ENCODE peak calls at places on chromosomes 12 and 14, in six cellular contexts. One of them, this sample, is unnamed. For H3K4me1, the result is how much of the 10 kb centered on the place peaks cover.

GRCh38 chr14:61129168-61129745 is 148.2 kb downstream of the SLC38A6 start:
- DNase-seq in colonic mucosa: no peak
- DNase-seq in cardiac muscle cell: no peak
- DNase-seq in stomach: no peak
- DNase-seq in endothelial cell of umbilical vein: no peak
- DNase-seq in left lung: no peak
- DNase-seq in this sample: no peak

GRCh38 chr12:3354586-3354985 is 136.4 kb upstream of the PRMT8 start:
- DNase-seq in colonic mucosa: no peak
- DNase-seq in cardiac muscle cell: no peak
- DNase-seq in stomach: peak
- DNase-seq in endothelial cell of umbilical vein: no peak
- DNase-seq in left lung: no peak
- DNase-seq in this sample: no peak

GRCh38 chr12:8847435-8847834 is 25.0 kb downstream of the A2ML1 start:
- DNase-seq in colonic mucosa: no peak
- DNase-seq in cardiac muscle cell: no peak
- DNase-seq in stomach: no peak
- DNase-seq in endothelial cell of umbilical vein: no peak
- DNase-seq in left lung: no peak
- DNase-seq in this sample: no peak

GRCh38 chr12:80946591-80946990 is 8.9 kb upstream of the LIN7A start:
- DNase-seq in colonic mucosa: no peak
- DNase-seq in cardiac muscle cell: peak
- DNase-seq in stomach: no peak
- DNase-seq in endothelial cell of umbilical vein: peak
- DNase-seq in left lung: no peak
- DNase-seq in this sample: no peak

GRCh38 chr14:73712071-73712506 is 2.1 kb downstream of the PNMA1 start:
- DNase-seq in colonic mucosa: no peak
- DNase-seq in cardiac muscle cell: peak
- DNase-seq in stomach: no peak
- DNase-seq in endothelial cell of umbilical vein: peak
- DNase-seq in left lung: no peak
- DNase-seq in this sample: no peak

GRCh38 chr14:72925171-72925759 is 999 bp upstream of the DCAF4 start:
- DNase-seq in colonic mucosa: peak
- DNase-seq in cardiac muscle cell: no peak
- DNase-seq in stomach: no peak
- DNase-seq in endothelial cell of umbilical vein: no peak
- DNase-seq in left lung: no peak
- DNase-seq in this sample: no peak

GRCh38 chr14:86038401-86038985 is 508.5 kb downstream of the FLRT2 start:
- DNase-seq in colonic mucosa: peak
- DNase-seq in cardiac muscle cell: peak
- DNase-seq in stomach: peak
- DNase-seq in endothelial cell of umbilical vein: peak
- DNase-seq in left lung: no peak
- DNase-seq in this sample: peak

GRCh38 chr14:101176535-101177205 is 273.1 kb upstream of the RTL1 start:
- DNase-seq in colonic mucosa: no peak
- DNase-seq in cardiac muscle cell: no peak
- DNase-seq in stomach: no peak
- DNase-seq in endothelial cell of umbilical vein: no peak
- DNase-seq in left lung: peak
- DNase-seq in this sample: no peak

GRCh38 chr12:13210022-13210539 is 13.6 kb downstream of the EMP1 start:
- DNase-seq in colonic mucosa: no peak
- DNase-seq in cardiac muscle cell: no peak
- DNase-seq in stomach: no peak
- DNase-seq in endothelial cell of umbilical vein: no peak
- DNase-seq in left lung: no peak
- DNase-seq in this sample: no peak

GRCh38 chr12:80979821-80980220 is 42.1 kb upstream of the LIN7A start:
- DNase-seq in colonic mucosa: peak
- DNase-seq in cardiac muscle cell: no peak
- DNase-seq in stomach: no peak
- DNase-seq in endothelial cell of umbilical vein: no peak
- DNase-seq in left lung: no peak
- DNase-seq in this sample: no peak

GRCh38 chr14:99189201-99189801 is 82.7 kb downstream of the BCL11B start:
- DNase-seq in colonic mucosa: no peak
- DNase-seq in cardiac muscle cell: no peak
- DNase-seq in stomach: no peak
- DNase-seq in endothelial cell of umbilical vein: no peak
- DNase-seq in left lung: no peak
- DNase-seq in this sample: no peak

GRCh38 chr14:34070917-34071407 is 120.1 kb upstream of the EGLN3 start:
- DNase-seq in colonic mucosa: no peak
- DNase-seq in cardiac muscle cell: no peak
- DNase-seq in stomach: no peak
- DNase-seq in endothelial cell of umbilical vein: no peak
- DNase-seq in left lung: no peak
- DNase-seq in this sample: no peak

GRCh38 chr12:56224954-56225353 is 812 bp downstream of the NABP2 start:
- DNase-seq in colonic mucosa: no peak
- DNase-seq in cardiac muscle cell: no peak
- DNase-seq in stomach: no peak
- DNase-seq in endothelial cell of umbilical vein: no peak
- DNase-seq in left lung: no peak
- DNase-seq in this sample: no peak

GRCh38 chr12:62933871-62934798 is 815 bp downstream of the PPM1H start:
- DNase-seq in colonic mucosa: peak
- DNase-seq in cardiac muscle cell: peak
- DNase-seq in stomach: peak
- DNase-seq in endothelial cell of umbilical vein: peak
- DNase-seq in left lung: peak
- DNase-seq in this sample: peak

GRCh38 chr12:62911288-62911687 is 23.7 kb downstream of the PPM1H start:
- DNase-seq in colonic mucosa: no peak
- DNase-seq in cardiac muscle cell: no peak
- DNase-seq in stomach: no peak
- DNase-seq in endothelial cell of umbilical vein: no peak
- DNase-seq in left lung: no peak
- DNase-seq in this sample: no peak

GRCh38 chr14:61765225-61765943 is 3.2 kb downstream of the SNAPC1 start:
- DNase-seq in colonic mucosa: no peak
- DNase-seq in cardiac muscle cell: no peak
- DNase-seq in stomach: no peak
- DNase-seq in endothelial cell of umbilical vein: peak
- DNase-seq in left lung: no peak
- DNase-seq in this sample: no peak

GRCh38 chr12:124854637-124855184 is 9.0 kb downstream of the SCARB1 start:
- DNase-seq in colonic mucosa: no peak
- DNase-seq in cardiac muscle cell: no peak
- DNase-seq in stomach: no peak
- DNase-seq in endothelial cell of umbilical vein: no peak
- DNase-seq in left lung: no peak
- DNase-seq in this sample: no peak

GRCh38 chr14:39762576-39763401 is 330.6 kb upstream of the FBXO33 start:
- DNase-seq in colonic mucosa: no peak
- DNase-seq in cardiac muscle cell: peak
- DNase-seq in stomach: no peak
- DNase-seq in endothelial cell of umbilical vein: no peak
- DNase-seq in left lung: no peak
- DNase-seq in this sample: peak

GRCh38 chr12:2319747-2320146 is 267.0 kb downstream of the CACNA1C start:
- DNase-seq in colonic mucosa: no peak
- DNase-seq in cardiac muscle cell: peak
- DNase-seq in stomach: no peak
- DNase-seq in endothelial cell of umbilical vein: no peak
- DNase-seq in left lung: no peak
- DNase-seq in this sample: no peak

GRCh38 chr12:6226701-6227096 is 26.5 kb downstream of the CD9 start:
- DNase-seq in colonic mucosa: peak
- DNase-seq in cardiac muscle cell: peak
- DNase-seq in stomach: no peak
- DNase-seq in endothelial cell of umbilical vein: no peak
- DNase-seq in left lung: peak
- DNase-seq in this sample: peak

GRCh38 chr14:96134508-96134907 is 70.1 kb upstream of the BDKRB2 start:
- DNase-seq in colonic mucosa: no peak
- DNase-seq in cardiac muscle cell: peak
- DNase-seq in stomach: no peak
- DNase-seq in endothelial cell of umbilical vein: no peak
- DNase-seq in left lung: no peak
- DNase-seq in this sample: no peak

GRCh38 chr12:8697120-8697475 is 693 bp upstream of the RIMKLB start:
- DNase-seq in colonic mucosa: no peak
- DNase-seq in cardiac muscle cell: peak
- DNase-seq in stomach: no peak
- DNase-seq in endothelial cell of umbilical vein: peak
- DNase-seq in left lung: no peak
- DNase-seq in this sample: no peak

GRCh38 chr14:42508209-42508946 is 901.7 kb downstream of the LRFN5 start:
- DNase-seq in colonic mucosa: no peak
- DNase-seq in cardiac muscle cell: no peak
- DNase-seq in stomach: no peak
- DNase-seq in endothelial cell of umbilical vein: no peak
- DNase-seq in left lung: no peak
- DNase-seq in this sample: no peak

GRCh38 chr14:32038876-32039275 is 38.2 kb upstream of the ARHGAP5 start:
- DNase-seq in colonic mucosa: no peak
- DNase-seq in cardiac muscle cell: peak
- DNase-seq in stomach: no peak
- DNase-seq in endothelial cell of umbilical vein: no peak
- DNase-seq in left lung: no peak
- DNase-seq in this sample: no peak

GRCh38 chr12:31736472-31736871 is 7.7 kb upstream of the AMN1 start:
- DNase-seq in colonic mucosa: no peak
- DNase-seq in cardiac muscle cell: peak
- DNase-seq in stomach: no peak
- DNase-seq in endothelial cell of umbilical vein: peak
- DNase-seq in left lung: no peak
- DNase-seq in this sample: no peak
- H3K4me1 ChIP-seq in colonic mucosa: under half
- H3K4me1 ChIP-seq in cardiac muscle cell: under half
- H3K4me1 ChIP-seq in stomach: under half
- H3K4me1 ChIP-seq in endothelial cell of umbilical vein: under half
- H3K4me1 ChIP-seq in left lung: under half
- H3K4me1 ChIP-seq in this sample: under half

GRCh38 chr12:86550222-86551145 is 294.3 kb upstream of the MGAT4C start:
- DNase-seq in colonic mucosa: no peak
- DNase-seq in cardiac muscle cell: no peak
- DNase-seq in stomach: no peak
- DNase-seq in endothelial cell of umbilical vein: no peak
- DNase-seq in left lung: no peak
- DNase-seq in this sample: no peak

DNA sequence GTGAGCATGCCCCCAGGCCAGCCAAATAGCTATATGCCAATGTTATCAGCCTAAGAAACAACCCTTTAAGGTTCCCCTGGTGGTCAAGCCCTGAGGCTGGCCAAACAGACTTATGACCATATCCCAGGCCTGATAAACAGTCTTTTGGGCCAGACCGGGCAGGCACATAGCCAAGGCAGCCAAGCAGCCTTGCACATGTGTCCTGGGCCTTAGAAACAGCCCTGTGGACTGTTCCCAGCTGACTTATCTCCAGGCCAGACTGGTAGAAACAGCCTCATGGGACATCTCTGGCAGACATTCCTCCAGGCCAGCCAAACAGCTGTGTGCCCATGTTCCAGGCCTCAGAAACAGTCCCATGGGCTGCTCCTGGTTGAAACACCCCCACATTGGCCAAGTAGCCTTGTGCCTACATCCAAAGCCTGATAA is 295.0 kb upstream of the MGAT4C start:
- DNase-seq in colonic mucosa: no peak
- DNase-seq in cardiac muscle cell: peak
- DNase-seq in stomach: no peak
- DNase-seq in endothelial cell of umbilical vein: no peak
- DNase-seq in left lung: no peak
- DNase-seq in this sample: no peak
- H3K4me1 ChIP-seq in colonic mucosa: under half
- H3K4me1 ChIP-seq in cardiac muscle cell: under half
- H3K4me1 ChIP-seq in stomach: under half
- H3K4me1 ChIP-seq in endothelial cell of umbilical vein: under half
- H3K4me1 ChIP-seq in left lung: under half
- H3K4me1 ChIP-seq in this sample: under half

GRCh38 chr12:64673490-64674169 is 63.3 kb downstream of the RASSF3 start:
- DNase-seq in colonic mucosa: no peak
- DNase-seq in cardiac muscle cell: peak
- DNase-seq in stomach: no peak
- DNase-seq in endothelial cell of umbilical vein: peak
- DNase-seq in left lung: no peak
- DNase-seq in this sample: no peak

GRCh38 chr12:64670039-64670438 is 59.7 kb downstream of the RASSF3 start:
- DNase-seq in colonic mucosa: no peak
- DNase-seq in cardiac muscle cell: no peak
- DNase-seq in stomach: no peak
- DNase-seq in endothelial cell of umbilical vein: peak
- DNase-seq in left lung: no peak
- DNase-seq in this sample: no peak

GRCh38 chr12:64670856-64671639 is 60.8 kb downstream of the RASSF3 start:
- DNase-seq in colonic mucosa: peak
- DNase-seq in cardiac muscle cell: peak
- DNase-seq in stomach: peak
- DNase-seq in endothelial cell of umbilical vein: peak
- DNase-seq in left lung: no peak
- DNase-seq in this sample: no peak

GRCh38 chr12:64672925-64673409 is 62.7 kb downstream of the RASSF3 start:
- DNase-seq in colonic mucosa: peak
- DNase-seq in cardiac muscle cell: peak
- DNase-seq in stomach: peak
- DNase-seq in endothelial cell of umbilical vein: peak
- DNase-seq in left lung: peak
- DNase-seq in this sample: peak

DNA sequence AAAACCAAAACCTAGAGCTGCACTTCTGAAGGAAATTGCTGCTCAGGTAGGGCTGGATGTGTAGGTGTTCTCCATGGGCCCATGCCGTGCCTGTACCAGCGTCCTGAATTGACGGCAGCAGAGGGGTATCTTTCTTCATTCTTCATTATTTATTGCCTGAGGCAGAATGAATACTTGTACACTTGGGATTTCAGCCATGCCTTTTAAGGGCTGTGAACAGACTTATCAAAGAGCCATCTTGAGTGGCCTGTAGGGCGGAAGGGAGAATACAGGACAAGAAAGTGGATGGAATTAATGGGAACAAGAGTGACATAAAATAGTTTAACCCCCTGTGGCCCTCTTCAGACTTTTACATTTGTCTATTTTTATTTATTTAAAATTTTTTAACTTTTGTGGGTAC is 61.4 kb downstream of the RASSF3 start:
- DNase-seq in colonic mucosa: no peak
- DNase-seq in cardiac muscle cell: no peak
- DNase-seq in stomach: no peak
- DNase-seq in endothelial cell of umbilical vein: no peak
- DNase-seq in left lung: no peak
- DNase-seq in this sample: no peak
- H3K4me1 ChIP-seq in colonic mucosa: under half
- H3K4me1 ChIP-seq in cardiac muscle cell: half or more
- H3K4me1 ChIP-seq in stomach: half or more
- H3K4me1 ChIP-seq in endothelial cell of umbilical vein: half or more
- H3K4me1 ChIP-seq in left lung: half or more
- H3K4me1 ChIP-seq in this sample: half or more

DNA sequence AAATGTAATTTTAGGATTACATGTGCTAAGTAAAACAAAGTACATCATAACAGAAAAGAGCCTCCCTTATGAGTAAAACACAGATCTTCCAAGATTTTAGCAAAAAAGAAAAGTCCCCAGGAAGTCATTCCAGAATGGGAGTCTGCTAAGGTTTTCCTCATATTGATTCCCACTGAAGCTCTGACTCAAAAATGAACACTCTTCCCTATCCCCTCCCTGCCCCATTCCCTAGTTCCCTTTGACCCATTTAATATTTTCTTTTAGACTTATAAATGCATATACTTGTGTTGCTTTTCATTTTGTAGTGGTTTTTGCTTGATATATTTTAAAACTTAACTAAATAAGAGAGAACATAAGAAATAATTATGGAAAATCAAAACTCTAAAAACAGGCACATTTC is 40.1 kb downstream of the PTGER2 start:
- DNase-seq in colonic mucosa: no peak
- DNase-seq in cardiac muscle cell: no peak
- DNase-seq in stomach: no peak
- DNase-seq in endothelial cell of umbilical vein: no peak
- DNase-seq in left lung: no peak
- DNase-seq in this sample: no peak
- H3K4me1 ChIP-seq in colonic mucosa: under half
- H3K4me1 ChIP-seq in cardiac muscle cell: under half
- H3K4me1 ChIP-seq in stomach: under half
- H3K4me1 ChIP-seq in endothelial cell of umbilical vein: under half
- H3K4me1 ChIP-seq in left lung: under half
- H3K4me1 ChIP-seq in this sample: under half